ENCODE peak calls at places on chromosomes 7 and 10, in four cellular contexts. H, Q, E and S are unnamed samples.

GRCh38 chr10:71067098-71067760 is 145.1 kb upstream of the UNC5B start:
- DNase-seq in H (no peak), Q (no peak), E (no peak), S (peak)

GRCh38 chr10:2367083-2367482 is 629.8 kb upstream of the ADARB2 start:
- DNase-seq in H (no peak), Q (no peak), E (no peak), S (no peak)

GRCh38 chr10:79051766-79052165 is 17.0 kb upstream of the ZMIZ1 start:
- DNase-seq in H (no peak), Q (no peak), E (no peak), S (no peak)

GRCh38 chr10:44369296-44369695 is 15.6 kb downstream of the CXCL12 start:
- DNase-seq in H (no peak), Q (no peak), E (no peak), S (no peak)

GRCh38 chr7:34031156-34031555 is 125.8 kb downstream of the BMPER start:
- DNase-seq in H (no peak), Q (no peak), E (no peak), S (no peak)

GRCh38 chr7:138259675-138260074 is 183.4 kb downstream of the AKR1D1 start:
- DNase-seq in H (no peak), Q (no peak), E (no peak), S (no peak)

GRCh38 chr10:132384618-132385510 is 12.1 kb upstream of the PWWP2B start:
- DNase-seq in H (no peak), Q (no peak), E (no peak), S (no peak)

GRCh38 chr7:34011017-34011680 is 105.8 kb downstream of the BMPER start:
- DNase-seq in H (no peak), Q (no peak), E (no peak), S (no peak)

GRCh38 chr10:91493313-91493712 is 83.2 kb downstream of the HECTD2 start:
- DNase-seq in H (peak), Q (peak), E (no peak), S (peak)

GRCh38 chr10:101292194-101293006 is 61.6 kb upstream of the BTRC start:
- DNase-seq in H (no peak), Q (no peak), E (peak), S (peak)

GRCh38 chr7:19939746-19940145 is 166.3 kb upstream of the TMEM196 start:
- DNase-seq in H (no peak), Q (no peak), E (no peak), S (no peak)

GRCh38 chr10:98919899-98920298 is 315.8 kb downstream of the HPSE2 start:
- DNase-seq in H (no peak), Q (no peak), E (peak), S (no peak)

GRCh38 chr10:74292871-74293427 is 141.9 kb downstream of the ADK start:
- DNase-seq in H (peak), Q (no peak), E (no peak), S (no peak)

GRCh38 chr10:58435297-58435696 is 50.1 kb downstream of the TFAM start:
- DNase-seq in H (peak), Q (peak), E (no peak), S (no peak)

GRCh38 chr10:46267132-46267985 is 19.4 kb upstream of the ANTXRL start:
- DNase-seq in H (no peak), Q (no peak), E (no peak), S (no peak)

GRCh38 chr10:21292763-21293517 is 232.5 kb downstream of the SKIDA1 start:
- DNase-seq in H (peak), Q (peak), E (no peak), S (no peak)

GRCh38 chr10:102268333-102268999 is 23.1 kb downstream of the GBF1 start:
- DNase-seq in H (no peak), Q (no peak), E (no peak), S (no peak)

GRCh38 chr10:11794566-11794965 is 28.6 kb upstream of the PROSER2 start:
- DNase-seq in H (no peak), Q (peak), E (no peak), S (no peak)

GRCh38 chr10:12657489-12657888 is 308.1 kb downstream of the CAMK1D start:
- DNase-seq in H (no peak), Q (no peak), E (no peak), S (no peak)

GRCh38 chr7:86411804-86412203 is 231.9 kb upstream of the GRM3 start:
- DNase-seq in H (no peak), Q (no peak), E (no peak), S (no peak)

GRCh38 chr10:12659706-12660105 is 310.4 kb downstream of the CAMK1D start:
- DNase-seq in H (no peak), Q (no peak), E (no peak), S (no peak)

GRCh38 chr7:85133560-85133959 is 53.3 kb downstream of the SEMA3D start:
- DNase-seq in H (no peak), Q (no peak), E (no peak), S (no peak)

GRCh38 chr7:85130702-85131101 is 56.2 kb downstream of the SEMA3D start:
- DNase-seq in H (no peak), Q (no peak), E (no peak), S (no peak)

DNA sequence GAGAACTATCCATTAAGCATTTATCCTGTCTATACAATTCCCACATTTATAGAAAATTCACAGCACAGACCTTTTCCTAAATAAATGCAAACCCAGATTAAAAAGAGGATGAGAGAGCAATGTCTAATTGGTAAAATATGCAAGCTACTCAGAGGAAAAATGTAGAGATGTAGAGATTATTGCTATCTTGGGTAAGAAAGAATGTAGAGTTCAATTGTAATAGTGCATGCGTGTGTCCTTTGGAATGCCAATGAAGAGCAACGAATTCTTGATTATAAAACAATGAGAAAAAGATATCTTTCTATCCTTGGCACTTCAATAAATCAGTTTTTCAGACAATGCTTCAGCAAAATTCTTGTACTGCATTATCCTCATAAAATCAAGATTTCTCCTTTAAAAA is 50.9 kb downstream of the SEMA3D start:
- DNase-seq in H (no peak), Q (no peak), E (no peak), S (no peak)
- TF ChIP-seq ELF1 in H (no peak), Q (no peak), E (no peak), S (peak)

GRCh38 chr7:156368053-156368452 is 272.5 kb upstream of the RNF32 start:
- DNase-seq in H (no peak), Q (no peak), E (no peak), S (no peak)
- TF ChIP-seq ELF1 in H (no peak), Q (no peak), E (no peak), S (no peak)

GRCh38 chr7:51080622-51081269 is 235.9 kb downstream of the COBL start:
- DNase-seq in H (no peak), Q (no peak), E (no peak), S (no peak)
- TF ChIP-seq ELF1 in H (no peak), Q (no peak), E (no peak), S (no peak)

DNA sequence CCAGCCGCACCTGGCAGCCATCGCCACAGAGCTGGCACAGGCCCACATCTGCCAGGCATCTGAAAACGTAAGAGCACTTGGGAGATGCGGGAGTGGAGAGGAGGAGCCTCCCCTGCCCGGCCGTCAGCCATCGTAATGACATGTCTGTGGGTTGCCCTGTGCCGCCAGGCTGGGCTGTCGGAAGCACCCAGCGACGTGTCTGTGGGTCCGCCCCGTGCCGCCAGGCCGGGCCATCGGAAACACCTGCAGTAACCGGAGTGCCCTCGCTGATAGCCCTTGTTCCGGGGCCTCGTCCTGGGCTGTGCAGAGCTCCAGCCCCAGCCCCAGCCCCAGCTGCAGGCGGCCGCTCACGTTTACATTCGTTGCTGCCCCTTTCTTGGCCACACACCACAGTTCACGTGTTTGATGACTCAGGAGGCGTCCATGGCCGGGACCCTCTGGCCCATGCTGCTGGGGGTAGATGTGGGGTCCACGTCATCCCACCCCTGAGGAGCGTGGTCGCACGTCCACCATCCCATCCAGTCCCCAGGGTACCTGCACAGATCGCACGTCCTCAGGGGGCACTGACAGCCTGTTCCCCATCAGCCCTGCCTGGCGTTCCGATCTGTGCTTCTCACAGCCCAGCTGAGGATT is 30.0 kb upstream of the PRKAR1B start:
- DNase-seq in H (no peak), Q (no peak), E (no peak), S (no peak)
- TF ChIP-seq ELF1 in H (no peak), Q (no peak), E (no peak), S (no peak)

DNA sequence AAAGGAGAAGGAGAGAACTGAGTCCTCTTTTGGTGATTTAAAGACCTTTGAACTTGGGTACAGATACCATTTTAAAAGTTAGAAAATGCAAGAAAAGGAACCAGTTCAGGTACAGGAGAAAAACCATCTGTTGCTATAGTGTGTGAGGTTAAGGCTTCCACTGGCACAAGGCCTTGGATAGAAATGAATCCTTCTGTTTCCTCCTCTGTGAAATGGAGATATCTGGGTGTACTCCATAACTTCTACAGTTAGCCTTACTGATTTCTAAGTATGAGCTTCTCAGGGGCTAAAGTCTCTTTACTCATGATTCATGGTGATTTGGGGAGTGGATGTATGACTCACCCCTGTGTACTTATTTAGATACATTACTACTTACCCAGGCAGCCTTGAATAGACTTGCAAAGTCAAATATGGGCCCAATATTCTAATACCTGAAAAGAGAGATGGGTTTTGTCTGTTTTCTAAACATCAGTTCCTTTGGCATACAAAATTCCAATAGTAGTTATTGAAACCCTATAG is 117.2 kb upstream of the ADO start:
- DNase-seq in H (no peak), Q (no peak), E (no peak), S (no peak)
- TF ChIP-seq ELF1 in H (no peak), Q (no peak), E (no peak), S (no peak)

GRCh38 chr7:24700446-24701044 is 56.7 kb downstream of the GSDME start:
- DNase-seq in H (no peak), Q (no peak), E (no peak), S (no peak)

GRCh38 chr7:24701899-24702235 is 55.4 kb downstream of the GSDME start:
- DNase-seq in H (no peak), Q (peak), E (no peak), S (no peak)

GRCh38 chr7:24703296-24703695 is 54.0 kb downstream of the GSDME start:
- DNase-seq in H (no peak), Q (no peak), E (no peak), S (no peak)

GRCh38 chr7:24702674-24703235 is 54.5 kb downstream of the GSDME start:
- DNase-seq in H (no peak), Q (no peak), E (no peak), S (no peak)

GRCh38 chr7:24701232-24701898 is 55.9 kb downstream of the GSDME start:
- DNase-seq in H (no peak), Q (no peak), E (no peak), S (no peak)
- TF ChIP-seq ELF1 in H (no peak), Q (no peak), E (no peak), S (no peak)

GRCh38 chr10:72499697-72500096 is 126.2 kb downstream of the MICU1 start:
- DNase-seq in H (no peak), Q (no peak), E (no peak), S (no peak)

GRCh38 chr10:72505435-72505834 is 120.4 kb downstream of the MICU1 start:
- DNase-seq in H (no peak), Q (no peak), E (no peak), S (no peak)

GRCh38 chr10:72503241-72503640 is 122.6 kb downstream of the MICU1 start:
- DNase-seq in H (no peak), Q (no peak), E (no peak), S (no peak)

GRCh38 chr10:72503694-72504438 is 122.0 kb downstream of the MICU1 start:
- DNase-seq in H (no peak), Q (no peak), E (no peak), S (no peak)

GRCh38 chr10:72502581-72502980 is 123.3 kb downstream of the MICU1 start:
- DNase-seq in H (no peak), Q (no peak), E (no peak), S (no peak)
- TF ChIP-seq ELF1 in H (no peak), Q (no peak), E (no peak), S (no peak)

GRCh38 chr7:122143376-122143750 is 686 bp downstream of the AASS start:
- DNase-seq in H (no peak), Q (no peak), E (no peak), S (peak)
- TF ChIP-seq ELF1 in H (no peak), Q (no peak), E (no peak), S (no peak)

DNA sequence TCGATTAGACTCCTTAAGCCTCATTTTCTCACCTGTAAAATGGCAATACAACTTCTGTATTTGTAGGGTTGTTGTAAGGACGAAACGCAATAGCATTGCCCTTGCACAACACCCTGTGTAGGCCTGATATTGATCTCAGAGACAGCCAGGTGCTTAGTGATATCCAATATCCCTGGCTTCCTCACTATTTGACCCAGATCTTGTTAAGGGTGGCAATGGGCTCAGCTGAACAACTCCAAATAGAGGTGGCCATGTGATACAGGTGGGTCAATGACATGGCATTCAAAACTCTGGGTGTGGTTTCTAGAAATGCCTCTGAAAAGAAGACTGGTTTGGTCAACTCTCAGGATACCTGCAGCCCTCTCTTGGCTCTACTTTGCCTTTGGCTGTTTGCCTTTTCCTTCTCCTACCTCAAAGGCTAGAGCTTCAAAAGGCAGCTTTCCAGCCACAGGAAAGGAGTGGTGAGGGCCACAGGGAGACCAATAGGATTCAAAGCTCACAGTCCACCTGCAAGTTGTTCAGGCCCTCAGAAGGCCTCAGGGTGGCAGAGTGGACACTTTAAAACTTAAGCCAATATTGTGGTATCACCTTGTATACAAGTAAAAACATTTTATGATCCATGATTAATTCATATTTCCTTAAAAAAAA is 14.9 kb upstream of the GATAD1 start:
- DNase-seq in H (no peak), Q (no peak), E (no peak), S (no peak)
- TF ChIP-seq ELF1 in H (no peak), Q (no peak), E (no peak), S (no peak)